ENCODE peak calls at places on chromosomes 1 and 21, in six cellular contexts. D is CD8-positive, alpha-beta T cell; C is endodermal cell; H is A549; F is fibroblast of lung; P is endothelial cell of umbilical vein. B is an unnamed sample. For H3K4me1, the result is how much of the 10 kb centered on the place peaks cover.

GRCh38 chr1:93374334-93375106 is 28.8 kb downstream of the DR1 start:
- DNase-seq in H (no peak), P (no peak), C (no peak), F (no peak), D (no peak), B (no peak)

GRCh38 chr1:17710889-17711576 is 44.1 kb upstream of the ACTL8 start:
- DNase-seq in H (no peak), F (no peak), C (no peak), D (no peak), P (no peak), B (no peak)

GRCh38 chr1:73778511-73778910 is 419.5 kb downstream of the LRRIQ3 start:
- DNase-seq in F (no peak), C (no peak), P (no peak), H (no peak), D (no peak), B (no peak)

GRCh38 chr1:92486251-92487077 is at the start of gene GFI1:
- DNase-seq in D (peak), C (peak), H (no peak), P (no peak), F (peak), B (no peak)

GRCh38 chr1:70222716-70223235 is 1.6 kb downstream of the SRSF11 start:
- DNase-seq in H (no peak), C (no peak), F (no peak), D (no peak), P (peak), B (no peak)

GRCh38 chr1:119010201-119010600 is 22.1 kb upstream of the TBX15 start:
- DNase-seq in P (no peak), F (no peak), D (no peak), C (no peak), H (no peak), B (no peak)

GRCh38 chr1:230558324-230558723 is 84.0 kb upstream of the COG2 start:
- DNase-seq in D (no peak), C (no peak), H (no peak), P (no peak), F (no peak), B (no peak)

GRCh38 chr21:41632748-41633475 is 125.0 kb upstream of the TMPRSS2 start:
- DNase-seq in C (no peak), D (no peak), F (no peak), H (no peak), P (no peak), B (no peak)

GRCh38 chr1:28287315-28287714 is 28.0 kb downstream of the SESN2 start:
- DNase-seq in C (no peak), H (no peak), F (no peak), D (no peak), P (no peak), B (no peak)

GRCh38 chr1:55015123-55015522 is 16.4 kb downstream of the BSND start:
- DNase-seq in P (no peak), F (no peak), C (no peak), H (no peak), D (no peak), B (no peak)

GRCh38 chr1:203422656-203423055 is 53.0 kb upstream of the PRELP start:
- DNase-seq in H (no peak), F (no peak), C (no peak), P (no peak), D (no peak), B (no peak)

GRCh38 chr1:33957854-33958253 is 94.0 kb downstream of the HMGB4 start:
- DNase-seq in D (no peak), F (no peak), P (no peak), H (no peak), C (no peak), B (no peak)

GRCh38 chr1:25106352-25106751 is 126.0 kb downstream of the SYF2 start:
- DNase-seq in H (peak), D (no peak), P (no peak), F (no peak), C (no peak), B (no peak)

GRCh38 chr1:232880354-232880753 is 70.1 kb upstream of the NTPCR start:
- DNase-seq in D (no peak), C (peak), F (peak), P (peak), H (peak), B (peak)

GRCh38 chr1:1426496-1426960 is 5.5 kb upstream of the ANKRD65 start:
- DNase-seq in D (no peak), H (peak), F (no peak), P (no peak), C (peak), B (no peak)

GRCh38 chr1:1426961-1427934 is 6.2 kb upstream of the ANKRD65 start:
- DNase-seq in H (peak), P (no peak), D (no peak), C (peak), F (no peak), B (no peak)

GRCh38 chr1:1430114-1430982 is 5.1 kb upstream of the VWA1 start:
- DNase-seq in P (peak), H (peak), F (peak), C (peak), D (no peak), B (no peak)

GRCh38 chr1:1429671-1430073 is 5.8 kb upstream of the VWA1 start:
- DNase-seq in F (peak), D (no peak), H (peak), C (no peak), P (peak), B (no peak)

DNA sequence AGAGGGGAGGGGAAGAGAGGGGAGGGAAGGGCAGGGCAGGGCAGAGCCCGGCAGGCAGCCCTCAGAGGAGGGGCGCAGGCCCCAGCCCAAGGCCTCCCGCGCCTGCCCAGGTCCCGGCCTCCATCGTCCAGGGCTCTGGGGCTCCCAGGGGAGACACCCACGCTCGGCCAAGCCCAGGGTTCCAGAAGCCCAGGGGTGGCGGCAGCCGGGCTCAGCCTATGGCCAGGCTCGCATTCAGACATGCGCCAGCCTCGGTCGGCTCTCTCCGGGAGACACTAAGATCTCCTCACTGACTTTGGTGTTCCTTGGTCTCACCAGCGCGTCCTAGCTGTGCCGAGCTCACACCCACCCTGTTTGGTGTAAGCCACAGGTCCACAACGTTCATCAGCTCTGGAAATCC is 7.1 kb upstream of the ANKRD65 start:
- DNase-seq in H (peak), F (no peak), P (no peak), C (peak), D (no peak), B (no peak)
- H3K4me1 ChIP-seq in H (under half), F (under half), P (under half), C (under half), D (under half), B (under half)

GRCh38 chr21:37398697-37399096 is 32.1 kb downstream of the DYRK1A start:
- DNase-seq in F (no peak), H (no peak), P (no peak), D (no peak), C (no peak), B (no peak)

GRCh38 chr21:37389456-37389855 is 22.9 kb downstream of the DYRK1A start:
- DNase-seq in P (no peak), D (no peak), H (no peak), F (no peak), C (no peak), B (no peak)

GRCh38 chr21:37393786-37394185 is 27.2 kb downstream of the DYRK1A start:
- DNase-seq in H (no peak), F (no peak), D (no peak), P (no peak), C (no peak), B (no peak)

GRCh38 chr21:37396855-37397254 is 30.3 kb downstream of the DYRK1A start:
- DNase-seq in H (no peak), D (no peak), C (no peak), F (no peak), P (no peak), B (no peak)

DNA sequence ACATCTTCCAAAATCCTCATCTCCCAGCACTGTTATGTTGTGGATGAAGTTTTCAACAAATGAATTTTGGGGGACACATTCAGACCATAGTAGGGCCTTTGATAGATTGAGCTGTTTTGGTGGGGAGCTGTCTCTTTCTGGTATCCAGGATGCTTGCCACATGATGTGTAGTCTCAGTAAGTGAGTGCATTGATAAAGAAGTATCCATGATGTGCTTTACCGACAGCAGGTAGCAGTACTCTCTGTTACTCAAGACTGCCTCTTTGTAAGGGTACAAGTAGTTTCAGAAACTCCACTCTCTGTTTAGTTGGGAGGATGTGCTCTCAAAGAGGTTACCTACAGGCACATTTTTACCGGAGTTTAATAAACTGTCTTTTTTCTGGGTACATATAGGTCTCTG is 26.5 kb downstream of the DYRK1A start:
- DNase-seq in P (no peak), D (no peak), C (no peak), H (no peak), F (no peak), B (no peak)
- H3K4me1 ChIP-seq in P (under half), D (half or more), C (under half), H (under half), F (under half), B (under half)

GRCh38 chr1:173477286-173478098 is at the start of gene PRDX6:
- DNase-seq in C (no peak), H (no peak), D (peak), F (peak), P (peak), B (no peak)

GRCh38 chr1:173475564-173476196 is 1.5 kb upstream of the PRDX6 start:
- DNase-seq in C (no peak), D (no peak), H (no peak), F (peak), P (peak), B (no peak)

GRCh38 chr1:173476197-173476663 is 905 bp upstream of the PRDX6 start:
- DNase-seq in D (no peak), H (no peak), C (no peak), F (no peak), P (no peak), B (no peak)

GRCh38 chr1:173478099-173478555 is 992 bp downstream of the PRDX6 start:
- DNase-seq in H (peak), D (no peak), P (peak), C (peak), F (peak), B (no peak)

GRCh38 chr1:173476664-173477285 is 360 bp upstream of the PRDX6 start:
- DNase-seq in P (peak), F (peak), H (peak), D (peak), C (peak), B (peak)
- H3K4me1 ChIP-seq in P (half or more), F (under half), H (under half), D (half or more), C (under half), B (under half)

GRCh38 chr1:16205891-16206546 is 6.4 kb downstream of the ARHGEF19 start:
- DNase-seq in F (no peak), P (no peak), D (no peak), C (peak), H (peak), B (no peak)

GRCh38 chr1:16206547-16207317 is 5.7 kb downstream of the ARHGEF19 start:
- DNase-seq in F (peak), P (peak), H (peak), C (peak), D (peak), B (no peak)

GRCh38 chr1:16209132-16209846 is 3.2 kb downstream of the ARHGEF19 start:
- DNase-seq in F (no peak), P (no peak), H (no peak), D (no peak), C (no peak), B (no peak)

GRCh38 chr1:16208270-16208987 is 4.0 kb downstream of the ARHGEF19 start:
- DNase-seq in F (no peak), H (no peak), C (no peak), P (no peak), D (no peak), B (no peak)

DNA sequence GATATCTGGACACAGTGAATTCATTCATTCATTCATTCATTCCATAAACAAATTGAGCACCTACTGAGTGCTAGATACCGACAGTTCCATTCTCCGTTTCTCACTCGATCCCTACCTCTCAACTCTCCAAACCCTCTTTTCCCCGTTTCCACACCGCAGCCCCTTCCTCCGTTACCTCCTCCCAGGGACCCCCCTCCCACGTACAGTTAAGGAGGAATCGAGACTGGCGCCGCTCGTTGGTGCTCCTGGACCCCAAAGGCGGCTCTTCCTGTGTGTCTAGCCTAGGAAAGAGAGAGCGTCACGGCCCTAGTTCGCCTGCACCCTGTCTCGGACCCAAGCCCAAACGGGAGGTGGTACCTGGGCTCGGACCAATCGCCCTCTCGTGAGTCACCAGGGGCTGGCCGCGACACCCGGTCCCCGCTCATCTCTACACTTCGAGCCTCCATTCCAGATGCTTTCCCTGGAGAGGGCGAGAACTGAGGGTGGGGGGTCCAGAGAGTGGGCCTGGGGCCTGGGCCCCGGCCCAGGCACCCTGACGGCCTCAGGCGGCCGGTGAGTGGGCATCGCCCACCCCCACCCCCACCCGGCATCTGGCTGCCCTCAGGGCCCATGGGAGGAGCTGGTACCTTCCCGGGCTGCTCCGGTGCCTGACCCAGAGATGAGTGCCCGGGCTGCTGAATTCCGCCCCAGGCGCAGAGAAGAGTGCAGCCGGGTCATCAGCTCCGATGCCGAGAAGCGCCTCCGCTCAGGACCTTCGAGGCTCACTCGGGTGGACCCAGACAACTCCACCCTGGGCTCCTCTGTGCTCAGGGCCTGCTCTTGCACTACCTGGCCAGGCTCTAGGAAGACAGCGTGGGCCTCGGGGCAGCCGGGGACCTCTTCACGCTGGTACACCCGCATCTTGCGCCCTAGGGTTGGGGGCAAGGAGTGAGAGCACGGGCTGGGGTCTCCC is 4.9 kb downstream of the ARHGEF19 start:
- DNase-seq in D (no peak), F (no peak), H (no peak), P (no peak), C (peak), B (no peak)
- H3K4me1 ChIP-seq in D (under half), F (under half), H (under half), P (under half), C (under half), B (under half)

B was measured in iPS DF 6.9.